ENCODE peak calls at places on chromosomes 7 and 10, in seven cellular contexts. P is psoas muscle; D is fibroblast of lung; I is substantia nigra; B is CD4-positive, CD25-positive, alpha-beta regulatory T cell; F is neuronal stem cell; L is A549. G is an unnamed sample.

GRCh38 chr10:130787821-130788220 is 523.7 kb downstream of the TCERG1L start:
- DNase-seq in P (no peak), D (no peak), I (no peak), B (no peak), F (no peak), L (no peak), G (no peak)

GRCh38 chr10:110664483-110665420 is 20.6 kb downstream of the RBM20 start:
- DNase-seq in P (peak), D (peak), I (no peak), B (no peak), F (no peak), L (no peak), G (no peak)

GRCh38 chr10:62018141-62018911 is 116.8 kb downstream of the ARID5B start:
- DNase-seq in P (no peak), D (no peak), I (no peak), B (no peak), F (no peak), L (no peak), G (no peak)

GRCh38 chr10:114868801-114869200 is 47.2 kb downstream of the FHIP2A start:
- DNase-seq in P (no peak), D (peak), I (no peak), B (no peak), F (no peak), L (no peak), G (no peak)

GRCh38 chr7:129271500-129272355 is 46.9 kb downstream of the AHCYL2 start:
- DNase-seq in P (no peak), D (peak), I (peak), B (peak), F (no peak), L (peak), G (no peak)

GRCh38 chr10:121205625-121206024 is 354.5 kb downstream of the WDR11 start:
- DNase-seq in P (no peak), D (no peak), I (no peak), B (no peak), F (no peak), L (no peak), G (no peak)

GRCh38 chr10:21398549-21399345 is 126.7 kb downstream of the SKIDA1 start:
- DNase-seq in P (no peak), D (peak), I (no peak), B (no peak), F (no peak), L (peak), G (no peak)

GRCh38 chr7:30470783-30471182 is 7.8 kb downstream of the NOD1 start:
- DNase-seq in P (no peak), D (peak), I (no peak), B (no peak), F (no peak), L (no peak), G (no peak)

GRCh38 chr10:96614515-96614914 is 27.7 kb upstream of the TM9SF3 start:
- DNase-seq in P (no peak), D (peak), I (no peak), B (no peak), F (no peak), L (peak), G (no peak)

GRCh38 chr10:21638681-21639080 is 104.6 kb downstream of the MLLT10 start:
- DNase-seq in P (no peak), D (peak), I (no peak), B (no peak), F (no peak), L (no peak), G (no peak)

GRCh38 chr7:20236790-20237189 is 19.6 kb upstream of the MACC1 start:
- DNase-seq in P (no peak), D (peak), I (no peak), B (no peak), F (no peak), L (no peak), G (no peak)

GRCh38 chr7:28984219-28984618 is 26.1 kb upstream of the TRIL start:
- DNase-seq in P (no peak), D (no peak), I (no peak), B (no peak), F (no peak), L (no peak), G (no peak)

GRCh38 chr10:22379059-22379458 is 33.8 kb downstream of the SPAG6 start:
- DNase-seq in P (no peak), D (no peak), I (no peak), B (peak), F (no peak), L (no peak), G (peak)

GRCh38 chr10:5449823-5450222 is 37.5 kb downstream of the NET1 start:
- DNase-seq in P (no peak), D (peak), I (no peak), B (no peak), F (no peak), L (no peak), G (no peak)

GRCh38 chr10:77070317-77070716 is 567.3 kb downstream of the KCNMA1 start:
- DNase-seq in P (no peak), D (no peak), I (no peak), B (no peak), F (no peak), L (no peak), G (no peak)

GRCh38 chr10:58531084-58531695 is 18.5 kb downstream of the BICC1 start:
- DNase-seq in P (no peak), D (peak), I (peak), B (peak), F (peak), L (no peak), G (no peak)

GRCh38 chr10:122141821-122142651 is 129.1 kb upstream of the BTBD16 start:
- DNase-seq in P (peak), D (peak), I (no peak), B (no peak), F (no peak), L (no peak), G (no peak)

GRCh38 chr10:68899186-68899745 is 1.8 kb upstream of the DDX50 start:
- DNase-seq in P (no peak), D (no peak), I (no peak), B (no peak), F (no peak), L (no peak), G (no peak)

GRCh38 chr7:33444501-33444900 is 315.1 kb downstream of the BBS9 start:
- DNase-seq in P (no peak), D (no peak), I (no peak), B (no peak), F (no peak), L (no peak), G (no peak)

GRCh38 chr7:143368387-143368786 is 5.9 kb upstream of the FAM131B start:
- DNase-seq in P (no peak), D (no peak), I (no peak), B (no peak), F (no peak), L (no peak), G (no peak)

GRCh38 chr10:62081322-62081945 is 179.9 kb downstream of the ARID5B start:
- DNase-seq in P (no peak), D (peak), I (no peak), B (no peak), F (no peak), L (no peak), G (no peak)

GRCh38 chr10:83978681-83979383 is 160.5 kb upstream of the GHITM start:
- DNase-seq in P (no peak), D (no peak), I (no peak), B (no peak), F (no peak), L (no peak), G (no peak)

GRCh38 chr10:1050555-1050954 is 1.6 kb upstream of the IDI1 start:
- DNase-seq in P (no peak), D (no peak), I (no peak), B (peak), F (no peak), L (peak), G (no peak)

GRCh38 chr10:77989081-77989724 is 40.1 kb downstream of the POLR3A start:
- DNase-seq in P (peak), D (peak), I (no peak), B (no peak), F (no peak), L (no peak), G (no peak)

GRCh38 chr7:22861576-22861975 is 38.9 kb upstream of the TOMM7 start:
- DNase-seq in P (no peak), D (no peak), I (no peak), B (no peak), F (no peak), L (no peak), G (no peak)

GRCh38 chr7:137245186-137245585 is 98.3 kb downstream of the PTN start:
- DNase-seq in P (no peak), D (peak), I (no peak), B (no peak), F (no peak), L (no peak), G (no peak)

GRCh38 chr10:29849886-29850285 is 209.5 kb downstream of the JCAD start:
- DNase-seq in P (no peak), D (no peak), I (no peak), B (no peak), F (no peak), L (no peak), G (no peak)
- H3K27ac ChIP-seq in P (peak), D (peak), I (no peak), B (no peak), F (no peak), L (no peak), G (no peak)

DNA sequence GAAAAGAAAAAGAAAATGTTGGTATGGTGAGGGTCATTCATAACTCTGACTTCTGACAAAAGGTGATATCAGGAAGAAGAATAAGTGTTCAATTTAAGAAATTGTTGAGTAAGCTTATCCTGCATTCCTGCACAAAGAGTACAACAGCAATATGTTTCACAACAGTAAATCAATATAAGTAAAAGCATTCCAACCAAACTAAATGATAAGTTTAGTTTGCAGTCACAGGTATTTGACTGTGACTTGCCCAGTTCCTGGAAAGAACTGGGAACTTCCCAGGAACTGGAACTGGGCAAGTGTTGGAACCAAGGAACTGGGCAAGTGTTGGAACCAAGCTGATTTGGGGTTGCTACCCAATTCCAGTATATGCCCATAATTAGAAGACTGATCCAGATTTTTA is 35.0 kb downstream of the NEURL1 start:
- DNase-seq in P (no peak), D (no peak), I (no peak), B (no peak), F (no peak), L (no peak), G (no peak)
- H3K27ac ChIP-seq in P (no peak), D (no peak), I (no peak), B (no peak), F (no peak), L (peak), G (no peak)

DNA sequence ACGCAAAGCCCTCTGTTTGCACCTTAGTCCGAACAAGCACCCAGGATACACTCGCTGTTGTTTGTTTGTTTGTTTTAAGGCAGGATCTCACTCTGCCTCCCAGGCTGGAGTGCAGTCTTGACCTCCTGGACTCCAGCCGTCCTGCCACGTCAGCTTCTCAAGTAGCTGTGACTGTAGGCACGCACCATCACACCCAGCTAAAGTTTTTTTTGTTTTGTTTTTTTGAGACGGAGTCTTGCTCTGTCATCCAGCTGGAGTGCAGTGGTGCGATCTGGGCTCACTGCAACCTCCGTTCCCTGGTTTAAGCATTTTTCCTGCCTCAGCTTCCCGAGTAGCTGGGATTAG is 76.8 kb downstream of the CTBP2 start:
- DNase-seq in P (peak), D (peak), I (no peak), B (no peak), F (no peak), L (peak), G (no peak)
- H3K27ac ChIP-seq in P (peak), D (peak), I (no peak), B (no peak), F (no peak), L (peak), G (no peak)

DNA sequence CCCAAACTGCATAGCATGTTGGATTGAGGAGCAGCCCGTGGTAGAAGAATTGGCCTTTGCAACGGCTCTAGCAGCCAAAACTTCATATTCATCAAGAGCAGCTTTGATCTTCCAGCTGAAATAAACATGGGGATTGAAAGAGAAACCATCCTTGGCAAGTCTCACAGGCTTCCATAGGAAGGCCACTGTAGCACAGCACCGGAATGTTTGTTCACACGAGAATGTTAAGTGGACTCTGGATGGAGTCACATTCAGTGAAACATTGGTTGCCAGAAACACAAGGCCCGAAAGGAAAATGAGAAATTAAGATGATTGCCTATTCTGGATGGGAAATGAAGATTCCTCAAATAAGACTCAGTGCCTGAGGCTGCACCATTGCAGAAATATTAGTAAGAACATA is 97.4 kb downstream of the RAB18 start:
- DNase-seq in P (no peak), D (no peak), I (no peak), B (no peak), F (no peak), L (no peak), G (no peak)
- H3K27ac ChIP-seq in P (no peak), D (no peak), I (no peak), B (no peak), F (no peak), L (no peak), G (no peak)

GRCh38 chr10:35554461-35555056 is 50.6 kb upstream of the GJD4 start:
- DNase-seq in P (no peak), D (no peak), I (no peak), B (no peak), F (no peak), L (no peak), G (no peak)
- H3K27ac ChIP-seq in P (peak), D (no peak), I (no peak), B (no peak), F (no peak), L (no peak), G (no peak)

GRCh38 chr7:726084-726853 is at the start of gene DNAAF5:
- DNase-seq in P (peak), D (peak), I (peak), B (peak), F (peak), L (peak), G (peak)
- H3K27ac ChIP-seq in P (peak), D (no peak), I (peak), B (peak), F (no peak), L (peak), G (no peak)

DNA sequence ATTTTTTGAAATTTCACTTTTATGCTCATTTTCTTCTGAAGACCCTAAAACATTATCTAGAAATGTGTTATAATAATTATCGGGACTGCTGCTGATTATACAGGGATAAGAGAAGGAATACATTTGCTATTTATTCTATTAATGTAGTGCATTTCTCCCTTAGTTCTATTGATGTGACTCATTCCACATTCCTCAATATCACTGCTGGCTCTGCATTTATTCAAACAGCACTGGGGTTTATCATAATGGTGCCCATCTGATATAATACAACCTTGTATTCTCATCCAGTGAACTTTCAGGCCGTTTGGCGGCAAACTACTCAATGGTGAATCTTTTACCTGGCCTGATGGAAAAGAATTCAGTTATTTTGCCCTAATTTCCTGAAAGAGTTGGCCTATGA is 7.8 kb downstream of the KCND2 start:
- DNase-seq in P (no peak), D (peak), I (no peak), B (no peak), F (no peak), L (no peak), G (no peak)
- H3K27ac ChIP-seq in P (no peak), D (no peak), I (no peak), B (no peak), F (no peak), L (no peak), G (no peak)

DNA sequence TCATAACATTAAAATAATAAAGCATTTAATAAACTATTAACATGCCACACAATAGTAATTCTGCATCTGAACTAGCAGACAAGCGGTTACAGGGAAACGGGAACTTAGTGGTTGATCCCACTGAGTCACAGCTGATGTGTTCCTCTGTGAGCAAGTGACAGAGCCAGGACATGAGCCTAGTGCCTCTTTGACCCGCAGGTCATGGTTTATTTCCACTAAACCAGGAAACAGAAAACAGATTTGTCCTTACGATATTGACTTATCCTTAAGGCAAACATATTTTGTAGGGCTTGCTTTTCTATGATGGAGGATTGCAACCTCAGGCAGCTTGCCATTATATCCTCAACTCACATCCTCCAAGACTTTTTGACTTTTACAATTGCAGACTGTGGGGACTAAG is 987.3 kb downstream of the CCSER2 start:
- DNase-seq in P (no peak), D (no peak), I (no peak), B (no peak), F (no peak), L (no peak), G (no peak)
- H3K27ac ChIP-seq in P (no peak), D (no peak), I (no peak), B (no peak), F (no peak), L (no peak), G (no peak)

DNA sequence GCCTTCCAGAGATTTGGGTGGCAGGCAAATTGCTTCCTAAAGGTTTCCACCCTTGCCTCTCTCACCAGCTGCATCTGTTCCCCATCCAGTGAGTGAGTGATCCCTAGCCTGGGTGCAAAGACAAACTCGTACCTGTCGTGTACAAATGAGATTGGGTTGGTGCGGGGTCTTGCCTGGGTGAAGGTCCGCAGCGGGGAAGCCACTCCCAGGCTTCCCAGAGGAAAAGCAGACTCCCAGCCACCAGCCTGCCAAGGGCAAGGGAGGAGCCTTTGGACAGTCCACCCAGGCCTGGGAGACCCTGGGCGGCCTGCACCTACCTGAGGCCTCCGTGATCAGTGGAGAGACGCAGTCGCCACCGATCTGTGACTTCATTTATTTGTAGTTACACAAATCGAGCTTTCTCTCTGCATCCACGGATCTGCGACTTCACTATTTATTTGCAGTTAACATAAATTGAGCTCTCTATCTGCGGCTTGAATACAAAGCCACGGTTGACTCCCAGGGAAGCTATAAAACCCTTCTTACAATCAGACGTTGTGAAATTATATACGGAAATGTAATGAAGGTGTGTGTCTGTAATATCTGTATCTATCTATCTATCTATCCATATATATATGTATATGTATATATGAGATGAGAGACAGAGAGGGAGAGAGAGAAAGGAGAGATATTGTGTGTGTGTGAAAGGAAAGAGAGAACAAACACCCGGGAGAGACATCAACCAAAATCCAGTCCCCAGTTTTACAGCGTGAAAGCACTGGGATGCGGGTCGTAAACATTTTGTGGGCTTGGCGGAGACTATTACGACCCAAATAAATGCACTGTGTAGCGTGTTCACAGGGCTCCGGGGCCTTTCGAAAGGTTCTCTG is 3.0 kb upstream of the HOXA7 start:
- DNase-seq in P (peak), D (no peak), I (no peak), B (no peak), F (no peak), L (no peak), G (no peak)
- H3K27ac ChIP-seq in P (peak), D (no peak), I (no peak), B (no peak), F (no peak), L (no peak), G (no peak)

GRCh38 chr7:10632707-10633106 is 341.0 kb upstream of the PHF14 start:
- DNase-seq in P (no peak), D (no peak), I (no peak), B (no peak), F (no peak), L (no peak), G (no peak)
- H3K27ac ChIP-seq in P (no peak), D (no peak), I (no peak), B (no peak), F (no peak), L (no peak), G (no peak)

G was measured in caudate nucleus.